ENCODE peak calls at places on chromosome 4, in four cellular contexts. Q is sigmoid colon, U is hepatocyte, G is heart right ventricle. T is an unnamed sample.

GRCh38 chr4:17817027-17817426 is 6.2 kb downstream of the NCAPG start:
- DNase-seq in Q (no peak), U (peak; percentile 74), G (no peak), T (no peak)

GRCh38 chr4:24765331-24765990 is 29.9 kb upstream of the SOD3 start:
- DNase-seq in Q (no peak), U (no peak), G (no peak), T (peak; percentile 50)

GRCh38 chr4:169132561-169133305 is 122.7 kb upstream of the CBR4 start:
- DNase-seq in Q (no peak), U (no peak), G (no peak), T (no peak)

GRCh38 chr4:178198691-178199090 is 756.5 kb upstream of the AGA start:
- DNase-seq in Q (no peak), U (no peak), G (no peak), T (no peak)

GRCh38 chr4:169164669-169165415 is 105.9 kb downstream of the SH3RF1 start:
- DNase-seq in Q (no peak), U (no peak), G (no peak), T (no peak)

GRCh38 chr4:134906404-134907023 is 704.9 kb upstream of the PABPC4L start:
- DNase-seq in Q (no peak), U (peak; percentile 51), G (no peak), T (no peak)

GRCh38 chr4:114399085-114399484 is 199.5 kb upstream of the UGT8 start:
- DNase-seq in Q (no peak), U (peak; percentile 32), G (no peak), T (no peak)

GRCh38 chr4:36734296-36734695 is 452.9 kb downstream of the DTHD1 start:
- DNase-seq in Q (no peak), U (no peak), G (no peak), T (no peak)

GRCh38 chr4:107825072-107825789 is 499 bp downstream of the SGMS2 start:
- DNase-seq in Q (peak; percentile 83), U (peak; percentile 72), G (peak; percentile 21), T (peak; percentile 78)

GRCh38 chr4:1842339-1842895 is 13.5 kb downstream of the LETM1 start:
- DNase-seq in Q (no peak), U (no peak), G (no peak), T (no peak)

GRCh38 chr4:183471960-183472708 is 27.7 kb downstream of the CDKN2AIP start:
- DNase-seq in Q (peak; percentile 89), U (peak; percentile 91), G (peak; percentile 78), T (peak; percentile 85)

GRCh38 chr4:113810906-113811305 is 49.4 kb upstream of the CAMK2D start:
- DNase-seq in Q (no peak), U (no peak), G (no peak), T (no peak)

GRCh38 chr4:5892321-5893012 is 419 bp downstream of the CRMP1 start:
- DNase-seq in Q (no peak), U (no peak), G (no peak), T (no peak)

GRCh38 chr4:124952601-124953000 is 240.1 kb upstream of the ANKRD50 start:
- DNase-seq in Q (no peak), U (no peak), G (no peak), T (no peak)

GRCh38 chr4:102678695-102679335 is 82.0 kb downstream of the MANBA start:
- DNase-seq in Q (no peak), U (peak; percentile 18), G (no peak), T (no peak)

GRCh38 chr4:135510582-135510981 is 1309.0 kb upstream of the PABPC4L start:
- DNase-seq in Q (no peak), U (no peak), G (no peak), T (no peak)

GRCh38 chr4:42281324-42282020 is 115.8 kb upstream of the SHISA3 start:
- DNase-seq in Q (no peak), U (no peak), G (no peak), T (no peak)

GRCh38 chr4:101667348-101667747 is 123.2 kb upstream of the BANK1 start:
- DNase-seq in Q (no peak), U (no peak), G (no peak), T (no peak)

GRCh38 chr4:175927121-175927520 is 115.1 kb upstream of the GPM6A start:
- DNase-seq in Q (no peak), U (no peak), G (no peak), T (no peak)

GRCh38 chr4:128328106-128328505 is 40.5 kb upstream of the PGRMC2 start:
- DNase-seq in Q (no peak), U (no peak), G (no peak), T (no peak)

GRCh38 chr4:140109626-140110213 is 44.3 kb downstream of the MAML3 start:
- DNase-seq in Q (no peak), U (no peak), G (no peak), T (no peak)

GRCh38 chr4:71004281-71004851 is 10.9 kb downstream of the DCK start:
- DNase-seq in Q (no peak), U (no peak), G (no peak), T (no peak)

GRCh38 chr4:182089326-182089725 is 153.9 kb upstream of the TENM3 start:
- DNase-seq in Q (no peak), U (no peak), G (no peak), T (no peak)

GRCh38 chr4:64588507-64588906 is 179.3 kb upstream of the TECRL start:
- DNase-seq in Q (no peak), U (no peak), G (no peak), T (no peak)

GRCh38 chr4:39706829-39707511 is 9.0 kb downstream of the UBE2K start:
- DNase-seq in Q (no peak), U (no peak), G (no peak), T (no peak)

GRCh38 chr4:77699731-77700210 is 94.2 kb downstream of the CXCL13 start:
- DNase-seq in Q (no peak), U (peak; percentile 67), G (no peak), T (no peak)

GRCh38 chr4:53744446-53745160 is 153.3 kb upstream of the LNX1 start:
- DNase-seq in Q (no peak), U (no peak), G (no peak), T (no peak)

GRCh38 chr4:59664771-59665170 is 1535.4 kb upstream of the ADGRL3 start:
- DNase-seq in Q (no peak), U (no peak), G (no peak), T (no peak)

GRCh38 chr4:40486534-40486933 is 143.1 kb downstream of the RBM47 start:
- DNase-seq in Q (no peak), U (no peak), G (no peak), T (no peak)

GRCh38 chr4:38080575-38080974 is 120.4 kb downstream of the PTTG2 start:
- DNase-seq in Q (no peak), U (no peak), G (no peak), T (no peak)

GRCh38 chr4:38078590-38079381 is 118.6 kb downstream of the PTTG2 start:
- DNase-seq in Q (no peak), U (peak; percentile 54), G (no peak), T (no peak)

GRCh38 chr4:38082424-38083374 is 122.5 kb downstream of the PTTG2 start:
- DNase-seq in Q (no peak), U (no peak), G (no peak), T (no peak)

GRCh38 chr4:38077791-38078489 is 117.7 kb downstream of the PTTG2 start:
- DNase-seq in Q (no peak), U (no peak), G (no peak), T (no peak)

GRCh38 chr4:38080061-38080531 is 119.9 kb downstream of the PTTG2 start:
- DNase-seq in Q (no peak), U (no peak), G (no peak), T (no peak)
- H3K4me1 ChIP-seq in Q (peaks cover 71% of the 10 kb centered on the region), U (peaks cover 52% of the 10 kb centered on the region), G (peaks cover 100% of the 10 kb centered on the region), T (peaks cover 18% of the 10 kb centered on the region)

GRCh38 chr4:132866616-132867015 is 282.5 kb upstream of the PCDH10 start:
- DNase-seq in Q (no peak), U (no peak), G (no peak), T (no peak)

GRCh38 chr4:132860976-132861375 is 288.1 kb upstream of the PCDH10 start:
- DNase-seq in Q (no peak), U (no peak), G (no peak), T (no peak)

GRCh38 chr4:132865922-132866321 is 283.2 kb upstream of the PCDH10 start:
- DNase-seq in Q (no peak), U (no peak), G (no peak), T (no peak)

GRCh38 chr4:132865458-132865857 is 283.6 kb upstream of the PCDH10 start:
- DNase-seq in Q (no peak), U (no peak), G (no peak), T (no peak)

GRCh38 chr4:132863619-132864018 is 285.5 kb upstream of the PCDH10 start:
- DNase-seq in Q (no peak), U (no peak), G (no peak), T (no peak)
- H3K4me1 ChIP-seq in Q (no peaks in the 10 kb centered on the region), U (no peaks in the 10 kb centered on the region), G (no peaks in the 10 kb centered on the region), T (no peaks in the 10 kb centered on the region)

GRCh38 chr4:6916069-6916586 is 6.5 kb downstream of the TBC1D14 start:
- DNase-seq in Q (peak; percentile 50), U (no peak), G (no peak), T (no peak)
- H3K4me1 ChIP-seq in Q (peaks cover 30% of the 10 kb centered on the region), U (peaks cover 53% of the 10 kb centered on the region), G (peaks cover 95% of the 10 kb centered on the region), T (peaks cover 62% of the 10 kb centered on the region)

DNA sequence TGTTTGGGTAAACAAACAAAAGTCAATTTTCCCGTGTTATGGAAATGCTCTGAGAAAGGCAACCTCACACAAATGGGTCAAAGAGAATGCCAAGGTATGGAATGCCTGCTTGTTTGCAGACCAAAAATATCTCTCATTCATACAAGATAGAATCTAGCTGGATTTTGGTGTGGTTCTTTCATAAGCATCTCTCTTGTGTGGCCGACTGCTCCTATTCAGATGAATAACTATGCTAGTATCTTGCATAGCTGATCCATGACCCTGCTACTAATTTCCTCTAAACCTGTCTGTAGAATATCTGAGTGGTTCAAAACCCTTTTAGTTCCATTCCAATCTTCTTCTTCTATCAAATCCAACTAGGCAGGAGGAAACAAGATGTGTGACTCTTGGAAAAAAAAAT is 28.2 kb upstream of the SORBS2 start:
- DNase-seq in Q (no peak), U (no peak), G (no peak), T (no peak)
- H3K4me1 ChIP-seq in Q (peaks cover 47% of the 10 kb centered on the region), U (peaks cover 51% of the 10 kb centered on the region), G (peaks cover 38% of the 10 kb centered on the region), T (peaks cover 9% of the 10 kb centered on the region)

GRCh38 chr4:92232566-92232965 is 71.2 kb upstream of the GRID2 start:
- DNase-seq in Q (no peak), U (no peak), G (no peak), T (no peak)
- H3K4me1 ChIP-seq in Q (no peaks in the 10 kb centered on the region), U (peaks cover 6% of the 10 kb centered on the region), G (no peaks in the 10 kb centered on the region), T (no peaks in the 10 kb centered on the region)

DNA sequence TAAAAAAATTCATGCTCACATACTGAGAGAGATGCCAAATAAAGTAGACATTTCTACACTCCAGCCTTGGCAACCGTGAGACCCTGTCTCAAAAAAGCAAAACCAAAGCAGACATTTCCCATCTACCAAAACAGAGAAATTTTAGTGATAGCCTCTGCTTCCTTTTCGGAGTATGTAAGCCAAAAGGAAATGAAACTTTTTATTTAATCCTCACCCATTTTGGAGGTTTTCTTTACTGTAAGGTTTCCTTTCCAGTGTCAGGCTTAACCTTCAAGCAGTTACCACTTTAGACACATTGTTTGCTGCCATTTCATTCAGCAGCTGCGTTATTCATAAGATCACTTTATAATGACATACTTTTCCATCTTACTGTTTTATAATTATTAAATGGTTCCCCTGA is 15.9 kb downstream of the ADD1 start:
- DNase-seq in Q (no peak), U (no peak), G (no peak), T (no peak)
- H3K4me1 ChIP-seq in Q (peaks cover 80% of the 10 kb centered on the region), U (peaks cover 42% of the 10 kb centered on the region), G (peaks cover 89% of the 10 kb centered on the region), T (peaks cover 92% of the 10 kb centered on the region)

T was measured in psoas muscle.